ENCODE peak calls at places on chromosomes 4 and X, in seven cellular contexts. C, W, Q, P, U, A and B are unnamed samples.

GRCh38 chr4:11954093-11954492 is 525.4 kb upstream of the HS3ST1 start:
- DNase-seq in A (no peak), Q (no peak), U (no peak), C (peak; percentile 63), P (peak; percentile 22), W (peak; percentile 83), B (no peak)

GRCh38 chrX:40154229-40154852 is 56.6 kb upstream of the BCOR start:
- DNase-seq in U (peak; percentile 75), A (no peak), P (no peak), W (no peak), C (no peak), Q (no peak), B (no peak)

GRCh38 chr4:138639018-138639876 is 376.3 kb upstream of the NOCT start:
- DNase-seq in A (no peak), P (no peak), U (no peak), Q (no peak), C (no peak), W (peak; percentile 1), B (no peak)

GRCh38 chrX:113408843-113409242 is 568.2 kb upstream of the AMOT start:
- DNase-seq in W (no peak), A (no peak), Q (no peak), P (no peak), U (no peak), C (no peak), B (no peak)

GRCh38 chrX:53255738-53256191 is 25.6 kb downstream of the IQSEC2 start:
- DNase-seq in W (no peak), U (no peak), Q (no peak), A (no peak), P (no peak), C (no peak), B (no peak)

GRCh38 chr4:56828784-56829535 is 7.5 kb upstream of the SPINK2 start:
- DNase-seq in Q (no peak), U (no peak), C (no peak), A (no peak), W (no peak), P (no peak), B (no peak)

GRCh38 chrX:38575888-38576287 is 14.5 kb downstream of the TSPAN7 start:
- DNase-seq in A (no peak), W (no peak), C (no peak), Q (no peak), P (no peak), U (no peak), B (no peak)

GRCh38 chrX:22063284-22063683 is 31.2 kb downstream of the PHEX start:
- DNase-seq in Q (no peak), U (no peak), A (no peak), W (peak; percentile 15), P (peak; percentile 20), C (peak; percentile 11), B (peak; percentile 18)

GRCh38 chrX:125210146-125210545 is 109.5 kb upstream of the TEX13C start:
- DNase-seq in A (no peak), U (no peak), C (no peak), W (no peak), Q (no peak), P (no peak), B (no peak)

GRCh38 chr4:123064390-123064789 is 142.0 kb upstream of the NUDT6 start:
- DNase-seq in U (no peak), P (peak; percentile 28), A (peak; percentile 15), C (no peak), W (no peak), Q (no peak), B (no peak)

GRCh38 chrX:111098874-111099273 is 2.9 kb downstream of the PAK3 start:
- DNase-seq in U (peak; percentile 65), Q (peak; percentile 42), P (peak; percentile 60), A (no peak), C (peak; percentile 24), W (peak; percentile 28), B (peak; percentile 34)

GRCh38 chr4:72631296-72631695 is 62.3 kb upstream of the ADAMTS3 start:
- DNase-seq in C (no peak), Q (peak; percentile 57), A (peak; percentile 27), P (no peak), U (no peak), W (no peak), B (peak; percentile 72)

GRCh38 chrX:49930046-49930445 is 7.7 kb downstream of the CLCN5 start:
- DNase-seq in C (no peak), U (no peak), W (peak; percentile 31), P (no peak), Q (no peak), A (peak; percentile 18), B (no peak)

GRCh38 chr4:188660796-188661195 is 521.6 kb downstream of the TRIML1 start:
- DNase-seq in P (no peak), A (no peak), U (no peak), Q (no peak), C (no peak), W (no peak), B (no peak)

GRCh38 chr4:126748736-126749135 is 884.0 kb upstream of the INTU start:
- DNase-seq in A (no peak), Q (no peak), U (no peak), W (no peak), C (no peak), P (no peak), B (no peak)

GRCh38 chr4:20832821-20833220 is 132.6 kb downstream of the PACRGL start:
- DNase-seq in P (no peak), A (peak; percentile 17), U (no peak), W (peak; percentile 54), Q (no peak), C (no peak), B (no peak)

GRCh38 chrX:56994375-56995270 is 718 bp downstream of the SPIN3 start:
- DNase-seq in U (no peak), W (peak; percentile 1), P (no peak), C (no peak), A (no peak), Q (no peak), B (no peak)

GRCh38 chr4:139532951-139533350 is 23.1 kb downstream of the SETD7 start:
- DNase-seq in P (no peak), A (no peak), W (no peak), C (no peak), Q (no peak), U (no peak), B (no peak)

GRCh38 chrX:22409418-22409817 is 136.7 kb downstream of the CBLL2 start:
- DNase-seq in A (no peak), Q (no peak), C (no peak), U (no peak), P (no peak), W (no peak), B (no peak)

GRCh38 chr4:77358315-77358928 is 201.4 kb downstream of the CCNG2 start:
- DNase-seq in A (no peak), C (peak; percentile 58), Q (no peak), W (peak; percentile 64), U (no peak), P (peak; percentile 35), B (no peak)

GRCh38 chrX:39779952-39780783 is 317.6 kb downstream of the BCOR start:
- DNase-seq in P (no peak), U (no peak), Q (no peak), C (no peak), A (no peak), W (no peak), B (no peak)

GRCh38 chr4:87545052-87545451 is 15.9 kb upstream of the SPARCL1 start:
- DNase-seq in C (no peak), U (no peak), Q (no peak), P (no peak), W (no peak), A (no peak), B (no peak)

GRCh38 chr4:180665994-180666818 is 1577.0 kb upstream of the TENM3 start:
- DNase-seq in Q (no peak), A (peak; percentile 0), W (peak; percentile 33), C (peak; percentile 27), P (peak; percentile 56), U (no peak), B (no peak)

GRCh38 chr4:53150631-53151488 is 215.0 kb downstream of the SCFD2 start:
- DNase-seq in C (no peak), A (no peak), Q (no peak), W (no peak), U (no peak), P (no peak), B (no peak)

GRCh38 chr4:169070895-169071218 is 60.8 kb upstream of the CBR4 start:
- DNase-seq in U (no peak), C (peak; percentile 86), A (no peak), P (peak; percentile 56), Q (no peak), W (peak; percentile 30), B (no peak)

GRCh38 chrX:154013614-154014360 is 5.9 kb downstream of the IRAK1 start:
- DNase-seq in U (no peak), C (peak; percentile 66), Q (no peak), W (peak; percentile 54), A (no peak), P (peak; percentile 38), B (no peak)

GRCh38 chr4:123564758-123565346 is 168.3 kb downstream of the SPRY1 start:
- DNase-seq in U (no peak), P (peak; percentile 68), Q (no peak), W (peak; percentile 90), C (peak; percentile 95), A (peak; percentile 40), B (no peak)

GRCh38 chrX:13899607-13900006 is 82.7 kb upstream of the GPM6B start:
- DNase-seq in W (peak; percentile 8), A (peak; percentile 35), C (no peak), U (no peak), P (peak; percentile 34), Q (no peak), B (peak; percentile 31)

GRCh38 chr4:94545296-94545695 is 93.6 kb downstream of the PDLIM5 start:
- DNase-seq in U (no peak), A (peak; percentile 23), Q (no peak), C (peak; percentile 19), P (no peak), W (peak; percentile 81), B (no peak)

GRCh38 chr4:57233391-57233790 is 123.2 kb upstream of the IGFBP7 start:
- DNase-seq in W (no peak), C (no peak), U (no peak), A (no peak), P (no peak), Q (no peak), B (no peak)

GRCh38 chr4:54440394-54441223 is 211.5 kb downstream of the PDGFRA start:
- DNase-seq in P (peak; percentile 19), C (peak; percentile 28), U (no peak), W (peak; percentile 63), Q (no peak), A (no peak), B (no peak)

GRCh38 chr4:7697821-7698220 is 241.8 kb downstream of the AFAP1 start:
- DNase-seq in W (no peak), U (no peak), P (no peak), Q (peak; percentile 11), A (no peak), C (no peak), B (no peak)